ENCODE peak calls at places on chromosome 13, in four cellular contexts. K, R, B and N are unnamed samples.

GRCh38 chr13:21015284-21015683 is 46.1 kb downstream of the LATS2 start:
- DNase-seq in K (no peak), R (no peak), B (no peak), N (no peak)

GRCh38 chr13:39876258-39876657 is 220.8 kb downstream of the COG6 start:
- DNase-seq in K (no peak), R (no peak), B (no peak), N (no peak)

GRCh38 chr13:112849500-112849899 is 119.5 kb upstream of the MCF2L start:
- DNase-seq in K (no peak), R (no peak), B (no peak), N (peak)

GRCh38 chr13:37029617-37030016 is 29.0 kb downstream of the EXOSC8 start:
- DNase-seq in K (no peak), R (no peak), B (no peak), N (no peak)

GRCh38 chr13:74289861-74290260 is 155.7 kb upstream of the KLF12 start:
- DNase-seq in K (no peak), R (no peak), B (no peak), N (no peak)

GRCh38 chr13:34462843-34463242 is 479.2 kb upstream of the NBEA start:
- DNase-seq in K (no peak), R (peak), B (no peak), N (no peak)

GRCh38 chr13:106378263-106378662 is 157.2 kb downstream of the EFNB2 start:
- DNase-seq in K (no peak), R (no peak), B (no peak), N (no peak)

GRCh38 chr13:21625366-21625765 is 21.4 kb upstream of the MICU2 start:
- DNase-seq in K (no peak), R (no peak), B (no peak), N (peak)

GRCh38 chr13:48579167-48579918 is 46.5 kb upstream of the RCBTB2 start:
- DNase-seq in K (no peak), R (no peak), B (no peak), N (no peak)

GRCh38 chr13:43390101-43390500 is 366.7 kb downstream of the DNAJC15 start:
- DNase-seq in K (no peak), R (no peak), B (no peak), N (no peak)

GRCh38 chr13:49348748-49349147 is 95.1 kb downstream of the CAB39L start:
- DNase-seq in K (peak), R (no peak), B (no peak), N (no peak)

GRCh38 chr13:110407021-110407420 is 99.9 kb downstream of the COL4A2 start:
- DNase-seq in K (no peak), R (no peak), B (no peak), N (no peak)

GRCh38 chr13:114140131-114140908 is 7.9 kb upstream of the RASA3 start:
- DNase-seq in K (no peak), R (no peak), B (no peak), N (no peak)

GRCh38 chr13:38662362-38662761 is 24.5 kb upstream of the FREM2 start:
- DNase-seq in K (no peak), R (no peak), B (no peak), N (no peak)

GRCh38 chr13:101383595-101383994 is 32.7 kb downstream of the NALCN start:
- DNase-seq in K (no peak), R (no peak), B (no peak), N (no peak)

GRCh38 chr13:29925457-29925856 is 75.0 kb upstream of the UBL3 start:
- DNase-seq in K (no peak), R (peak), B (peak), N (peak)

GRCh38 chr13:80361883-80362327 is 21.0 kb upstream of the SPRY2 start:
- DNase-seq in K (peak), R (no peak), B (no peak), N (no peak)

GRCh38 chr13:76799696-76800095 is 86.5 kb downstream of the KCTD12 start:
- DNase-seq in K (no peak), R (no peak), B (no peak), N (no peak)

GRCh38 chr13:65725001-65725400 is 1505.1 kb downstream of the PCDH9 start:
- DNase-seq in K (no peak), R (no peak), B (no peak), N (no peak)

DNA sequence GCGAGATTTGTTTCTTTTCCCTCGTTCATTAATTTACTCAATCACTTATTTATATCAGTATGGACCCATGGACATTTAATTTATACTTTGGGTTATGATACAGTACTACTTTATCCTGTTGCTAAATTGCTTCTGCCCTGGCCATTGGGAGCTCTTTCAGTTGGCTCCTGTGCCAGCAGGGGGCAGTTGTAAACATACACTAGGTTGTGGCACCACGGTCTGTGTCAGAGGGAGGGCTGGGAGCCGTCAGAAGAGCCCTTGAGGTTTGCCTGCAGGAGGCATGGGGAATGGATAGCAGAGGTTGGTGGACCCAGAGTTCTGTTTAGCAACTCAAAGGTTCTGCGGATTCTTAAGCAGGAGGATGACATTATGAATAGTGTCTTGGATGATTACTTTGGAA is 94.3 kb downstream of the ERCC5 start:
- DNase-seq in K (no peak), R (no peak), B (no peak), N (no peak)
- TF ChIP-seq CTCF in K (peak), R (no peak), B (no peak), N (no peak)

DNA sequence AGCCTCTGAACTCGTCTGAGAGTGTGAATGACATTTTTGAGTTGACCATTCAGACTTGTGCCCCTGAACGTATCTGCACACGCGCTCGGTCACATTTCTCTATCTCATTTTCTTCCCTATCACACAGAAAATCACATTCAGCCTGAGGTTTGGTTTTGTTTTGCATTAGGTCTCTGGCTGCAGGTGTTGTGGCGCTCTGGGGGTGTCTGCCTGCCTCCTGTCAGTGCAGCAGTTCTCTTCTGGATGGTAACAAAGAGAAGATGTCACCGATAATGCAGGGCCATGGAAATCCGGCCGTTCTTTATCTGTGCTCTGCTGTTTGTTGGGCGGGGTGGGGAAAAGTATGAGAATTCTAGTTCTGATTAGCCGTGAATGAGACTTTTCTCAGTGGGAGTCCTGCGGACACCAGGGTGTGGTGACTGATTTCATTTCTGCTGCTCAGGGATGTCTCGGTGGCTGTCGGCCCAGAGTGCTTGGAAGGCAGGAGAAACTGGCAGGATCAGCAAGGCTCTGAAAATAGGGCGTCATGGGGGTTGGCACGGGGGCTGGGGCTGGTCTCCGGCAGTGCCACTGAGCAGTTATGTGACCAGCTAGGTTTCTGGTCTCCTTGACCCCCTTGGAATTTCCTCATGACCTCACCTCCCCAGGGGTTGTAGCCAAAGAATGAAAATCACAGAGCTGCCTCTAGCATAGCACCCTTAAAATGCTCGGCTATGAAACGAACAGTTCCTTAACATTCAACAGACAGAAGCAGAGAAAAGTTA is 5.1 kb downstream of the RNF113B start:
- DNase-seq in K (peak), R (no peak), B (peak), N (no peak)
- H3K4me3 ChIP-seq in K (no peak), R (no peak), B (no peak), N (no peak)

DNA sequence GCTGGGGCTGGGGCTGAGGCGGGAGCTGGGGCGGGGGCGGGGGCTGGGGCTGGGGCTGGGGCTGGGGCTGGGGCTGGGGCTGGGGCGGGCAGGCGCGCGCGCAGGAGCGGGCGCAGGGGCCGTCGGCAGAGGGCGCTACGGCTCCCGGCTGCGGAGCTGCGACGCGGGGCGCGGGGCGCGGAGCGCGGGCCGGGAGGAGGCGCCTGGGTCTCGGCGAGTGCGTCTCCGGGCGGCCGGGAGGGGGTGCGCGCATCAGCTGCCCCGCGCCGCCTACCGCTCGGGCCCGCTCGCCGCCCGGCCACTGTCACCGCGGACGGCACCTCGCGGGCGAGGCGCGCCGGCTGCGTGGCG is 416 bp upstream of the MTUS2 start:
- DNase-seq in K (peak), R (no peak), B (peak), N (no peak)
- TF ChIP-seq CTCF in K (peak), R (no peak), B (peak), N (no peak)

GRCh38 chr13:51742611-51743010 is 61.4 kb downstream of the DHRS12 start:
- DNase-seq in K (no peak), R (no peak), B (no peak), N (no peak)

GRCh38 chr13:51737609-51738008 is 66.4 kb downstream of the DHRS12 start:
- DNase-seq in K (no peak), R (no peak), B (no peak), N (no peak)

GRCh38 chr13:51739403-51740112 is 64.4 kb downstream of the DHRS12 start:
- DNase-seq in K (no peak), R (no peak), B (no peak), N (peak)

GRCh38 chr13:51734786-51735185 is 69.2 kb downstream of the DHRS12 start:
- DNase-seq in K (no peak), R (no peak), B (no peak), N (no peak)

DNA sequence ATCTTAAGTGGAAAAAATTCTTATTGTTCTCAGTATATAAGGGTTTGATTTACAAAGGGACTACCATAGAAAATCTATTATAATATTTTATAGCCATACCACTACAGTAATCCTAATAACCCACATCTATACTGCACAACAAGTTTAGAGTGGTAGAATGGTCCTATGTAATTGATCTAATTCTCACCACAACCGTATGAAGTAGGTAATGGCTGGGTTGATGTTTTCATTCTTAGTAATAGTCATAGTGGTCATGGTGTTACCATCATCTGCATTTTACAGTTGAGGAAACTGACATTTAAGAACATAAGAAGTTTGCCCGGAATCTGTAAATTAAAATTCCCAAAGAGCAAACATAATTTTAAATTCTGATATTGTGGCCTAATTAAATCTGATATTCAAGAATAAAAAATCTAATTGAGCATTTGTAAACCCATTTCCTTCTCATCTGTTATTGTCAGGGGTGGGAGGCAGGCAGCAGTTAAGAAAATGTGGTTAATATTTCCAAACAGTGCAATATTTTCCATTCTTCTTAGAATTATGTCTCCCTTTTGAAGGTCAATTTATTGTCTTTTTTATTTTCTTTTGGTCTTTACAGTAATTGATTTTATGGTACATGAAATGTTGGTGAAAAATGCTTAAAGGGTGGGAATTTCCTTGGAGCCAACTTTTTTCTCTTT is 65.6 kb downstream of the DHRS12 start:
- DNase-seq in K (no peak), R (no peak), B (no peak), N (no peak)
- H3K4me3 ChIP-seq in K (no peak), R (no peak), B (no peak), N (no peak)

DNA sequence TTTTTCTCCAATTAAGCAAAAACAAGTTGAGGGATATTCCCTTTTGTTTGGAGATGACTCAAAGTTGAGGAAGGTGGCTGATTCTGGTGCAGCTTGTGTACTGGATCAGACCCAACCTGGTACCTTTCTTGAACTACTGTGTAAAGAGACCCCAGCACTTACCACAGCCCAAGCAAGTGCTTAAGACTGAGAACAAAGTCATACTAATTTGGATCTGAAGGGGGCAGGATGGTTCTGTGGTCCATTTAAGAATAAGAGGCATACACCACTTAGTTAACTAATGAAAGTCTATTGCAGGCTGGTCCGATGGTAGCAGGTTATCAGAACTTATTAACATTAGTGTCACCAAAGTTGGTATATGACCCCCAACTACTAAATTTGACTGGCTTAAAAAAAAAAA is 6.3 kb downstream of the THSD1 start:
- DNase-seq in K (no peak), R (no peak), B (no peak), N (no peak)
- TF ChIP-seq CTCF in K (no peak), R (no peak), B (no peak), N (peak)

DNA sequence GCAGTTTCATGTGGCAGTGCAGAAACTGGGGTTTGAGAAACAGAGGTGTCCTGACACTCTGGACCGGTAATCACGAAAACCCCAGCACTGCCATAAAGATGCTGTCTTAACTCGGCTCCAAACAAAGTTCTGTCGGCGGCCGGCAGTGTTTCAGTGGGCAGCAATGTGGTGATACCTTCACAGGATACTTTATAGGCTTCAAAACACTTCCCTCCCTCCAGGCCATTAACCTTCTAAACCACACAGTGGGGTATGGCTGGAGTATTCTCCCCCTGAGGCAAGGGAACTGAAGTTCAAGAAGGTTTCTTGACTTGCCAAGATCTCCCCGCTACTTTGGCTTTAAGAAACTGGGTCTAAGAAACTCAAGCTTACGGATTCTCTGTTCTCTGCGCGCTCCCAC is 1.1 kb downstream of the RUBCNL start:
- DNase-seq in K (peak), R (no peak), B (no peak), N (no peak)
- H3K4me3 ChIP-seq in K (peak), R (no peak), B (no peak), N (no peak)

GRCh38 chr13:95745289-95745688 is 68.3 kb downstream of the DNAJC3 start:
- DNase-seq in K (peak), R (no peak), B (no peak), N (no peak)

GRCh38 chr13:95741584-95742563 is 64.9 kb downstream of the DNAJC3 start:
- DNase-seq in K (no peak), R (no peak), B (no peak), N (no peak)

GRCh38 chr13:95743192-95743591 is 66.3 kb downstream of the DNAJC3 start:
- DNase-seq in K (no peak), R (no peak), B (no peak), N (no peak)

GRCh38 chr13:95749545-95749944 is 72.6 kb downstream of the DNAJC3 start:
- DNase-seq in K (no peak), R (no peak), B (no peak), N (no peak)

DNA sequence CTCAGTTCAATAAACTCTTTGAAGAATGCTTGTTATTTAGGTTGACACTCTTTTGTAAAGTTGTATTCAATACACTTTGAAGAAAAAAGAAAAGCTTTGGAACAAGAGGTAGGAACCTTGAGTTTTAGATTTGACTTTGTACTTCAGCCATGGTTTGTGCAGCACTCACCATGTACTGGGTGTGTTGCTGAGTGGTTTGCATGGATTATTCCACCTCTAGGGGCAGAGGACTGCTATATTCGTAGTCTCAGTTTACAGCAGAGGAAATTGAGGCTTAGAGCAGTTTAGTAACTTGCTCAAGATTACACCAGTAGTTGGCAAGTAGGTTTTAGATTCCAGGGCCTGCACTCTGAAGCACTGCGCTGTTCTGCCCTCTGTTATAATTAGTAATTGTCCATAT is 68.8 kb downstream of the DNAJC3 start:
- DNase-seq in K (no peak), R (no peak), B (no peak), N (no peak)
- TF ChIP-seq CTCF in K (peak), R (no peak), B (no peak), N (peak)

GRCh38 chr13:98977568-98978270 is at the start of gene DOCK9:
- DNase-seq in K (peak), R (peak), B (peak), N (no peak)

GRCh38 chr13:98976338-98976737 is 1.5 kb downstream of the DOCK9 start:
- DNase-seq in K (no peak), R (peak), B (no peak), N (no peak)

GRCh38 chr13:98976941-98977340 is 923 bp downstream of the DOCK9 start:
- DNase-seq in K (no peak), R (no peak), B (no peak), N (no peak)

GRCh38 chr13:98974053-98974452 is 3.8 kb downstream of the DOCK9 start:
- DNase-seq in K (no peak), R (no peak), B (no peak), N (no peak)

DNA sequence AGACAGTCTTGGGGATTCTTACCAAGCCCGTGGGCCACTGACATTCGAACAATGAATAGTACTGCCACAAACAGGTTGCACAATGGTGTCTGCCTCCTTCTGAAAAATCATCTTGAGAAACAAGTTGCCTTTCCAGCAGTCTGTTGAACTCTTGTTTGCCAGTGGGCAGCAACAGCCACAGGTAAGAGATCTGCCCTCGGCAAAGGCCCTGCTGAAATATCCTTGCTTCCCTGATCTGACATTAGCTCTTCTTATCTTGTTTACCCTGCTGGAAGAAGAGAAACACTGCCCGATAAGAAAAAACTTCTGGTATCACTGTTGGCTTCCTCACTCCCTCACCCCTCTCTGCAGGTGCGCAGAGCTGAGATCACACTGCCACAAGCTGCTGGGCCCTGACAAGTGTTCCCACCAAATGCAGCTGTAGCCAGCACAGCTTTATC is 2.0 kb downstream of the DOCK9 start:
- DNase-seq in K (peak), R (peak), B (no peak), N (no peak)
- H3K4me3 ChIP-seq in K (peak), R (peak), B (no peak), N (no peak)

GRCh38 chr13:82847595-82847994 is 1034.7 kb downstream of the SLITRK1 start:
- DNase-seq in K (no peak), R (no peak), B (no peak), N (peak)
- TF ChIP-seq CTCF in K (peak), R (no peak), B (no peak), N (peak)